ENCODE peak calls at places on chromosomes 13 and 19, in ten cellular contexts. One of them, this sample, is unnamed.

GRCh38 chr13:70206671-70207070 is 98.4 kb upstream of the KLHL1 start:
- DNase-seq in breast epithelium: no peak
- DNase-seq in sigmoid colon: no peak
- DNase-seq in esophagus muscularis mucosa: no peak
- DNase-seq in upper lobe of left lung: no peak
- DNase-seq in GM12878: no peak
- DNase-seq in GM23338: no peak
- DNase-seq in vagina: no peak
- DNase-seq in stomach: no peak
- DNase-seq in HCT116: no peak
- DNase-seq in this sample: no peak

GRCh38 chr19:29514525-29515232 is 11.1 kb upstream of the VSTM2B start:
- DNase-seq in breast epithelium: no peak
- DNase-seq in sigmoid colon: no peak
- DNase-seq in esophagus muscularis mucosa: no peak
- DNase-seq in upper lobe of left lung: no peak
- DNase-seq in GM12878: no peak
- DNase-seq in GM23338: no peak
- DNase-seq in vagina: no peak
- DNase-seq in stomach: no peak
- DNase-seq in HCT116: no peak
- DNase-seq in this sample: no peak

GRCh38 chr19:35017507-35017906 is 12.8 kb upstream of the SCN1B start:
- DNase-seq in breast epithelium: no peak
- DNase-seq in sigmoid colon: peak
- DNase-seq in esophagus muscularis mucosa: no peak
- DNase-seq in upper lobe of left lung: no peak
- DNase-seq in GM12878: no peak
- DNase-seq in GM23338: no peak
- DNase-seq in vagina: no peak
- DNase-seq in stomach: no peak
- DNase-seq in HCT116: no peak
- DNase-seq in this sample: no peak

GRCh38 chr19:41993612-41994483 is at the start of gene ATP1A3:
- DNase-seq in breast epithelium: no peak
- DNase-seq in sigmoid colon: no peak
- DNase-seq in esophagus muscularis mucosa: no peak
- DNase-seq in upper lobe of left lung: peak
- DNase-seq in GM12878: no peak
- DNase-seq in GM23338: peak
- DNase-seq in vagina: no peak
- DNase-seq in stomach: peak
- DNase-seq in HCT116: peak
- DNase-seq in this sample: peak

GRCh38 chr13:51870616-51871015 is 8.8 kb downstream of the CCDC70 start:
- DNase-seq in breast epithelium: no peak
- DNase-seq in sigmoid colon: no peak
- DNase-seq in esophagus muscularis mucosa: peak
- DNase-seq in upper lobe of left lung: no peak
- DNase-seq in GM12878: no peak
- DNase-seq in GM23338: no peak
- DNase-seq in vagina: no peak
- DNase-seq in stomach: no peak
- DNase-seq in HCT116: no peak
- DNase-seq in this sample: no peak

GRCh38 chr13:91571681-91572080 is 173.3 kb downstream of the GPC5 start:
- DNase-seq in breast epithelium: no peak
- DNase-seq in sigmoid colon: no peak
- DNase-seq in esophagus muscularis mucosa: no peak
- DNase-seq in upper lobe of left lung: no peak
- DNase-seq in GM12878: no peak
- DNase-seq in GM23338: no peak
- DNase-seq in vagina: no peak
- DNase-seq in stomach: no peak
- DNase-seq in HCT116: no peak
- DNase-seq in this sample: no peak

GRCh38 chr19:8056533-8056932 is 4.0 kb downstream of the CCL25 start:
- DNase-seq in breast epithelium: no peak
- DNase-seq in sigmoid colon: no peak
- DNase-seq in esophagus muscularis mucosa: no peak
- DNase-seq in upper lobe of left lung: no peak
- DNase-seq in GM12878: no peak
- DNase-seq in GM23338: no peak
- DNase-seq in vagina: no peak
- DNase-seq in stomach: no peak
- DNase-seq in HCT116: no peak
- DNase-seq in this sample: no peak

GRCh38 chr13:112833551-112834257 is 135.3 kb upstream of the MCF2L start:
- DNase-seq in breast epithelium: no peak
- DNase-seq in sigmoid colon: peak
- DNase-seq in esophagus muscularis mucosa: no peak
- DNase-seq in upper lobe of left lung: no peak
- DNase-seq in GM12878: no peak
- DNase-seq in GM23338: no peak
- DNase-seq in vagina: no peak
- DNase-seq in stomach: no peak
- DNase-seq in HCT116: no peak
- DNase-seq in this sample: no peak

GRCh38 chr13:67377919-67378318 is 147.8 kb upstream of the PCDH9 start:
- DNase-seq in breast epithelium: no peak
- DNase-seq in sigmoid colon: no peak
- DNase-seq in esophagus muscularis mucosa: no peak
- DNase-seq in upper lobe of left lung: no peak
- DNase-seq in GM12878: no peak
- DNase-seq in GM23338: no peak
- DNase-seq in vagina: no peak
- DNase-seq in stomach: no peak
- DNase-seq in HCT116: no peak
- DNase-seq in this sample: no peak

GRCh38 chr13:41942462-41943094 is 18.3 kb downstream of the VWA8 start:
- DNase-seq in breast epithelium: no peak
- DNase-seq in sigmoid colon: no peak
- DNase-seq in esophagus muscularis mucosa: no peak
- DNase-seq in upper lobe of left lung: no peak
- DNase-seq in GM12878: no peak
- DNase-seq in GM23338: peak
- DNase-seq in vagina: no peak
- DNase-seq in stomach: no peak
- DNase-seq in HCT116: no peak
- DNase-seq in this sample: no peak

GRCh38 chr19:16571283-16571682 is 932 bp downstream of the SLC35E1 start:
- DNase-seq in breast epithelium: no peak
- DNase-seq in sigmoid colon: no peak
- DNase-seq in esophagus muscularis mucosa: no peak
- DNase-seq in upper lobe of left lung: peak
- DNase-seq in GM12878: no peak
- DNase-seq in GM23338: no peak
- DNase-seq in vagina: no peak
- DNase-seq in stomach: no peak
- DNase-seq in HCT116: no peak
- DNase-seq in this sample: no peak

GRCh38 chr19:35136231-35136630 is 1.4 kb upstream of the LGI4 start:
- DNase-seq in breast epithelium: no peak
- DNase-seq in sigmoid colon: no peak
- DNase-seq in esophagus muscularis mucosa: no peak
- DNase-seq in upper lobe of left lung: no peak
- DNase-seq in GM12878: no peak
- DNase-seq in GM23338: no peak
- DNase-seq in vagina: no peak
- DNase-seq in stomach: no peak
- DNase-seq in HCT116: no peak
- DNase-seq in this sample: no peak

GRCh38 chr13:92967923-92968322 is 258.7 kb upstream of the GPC6 start:
- DNase-seq in breast epithelium: no peak
- DNase-seq in sigmoid colon: no peak
- DNase-seq in esophagus muscularis mucosa: no peak
- DNase-seq in upper lobe of left lung: no peak
- DNase-seq in GM12878: no peak
- DNase-seq in GM23338: peak
- DNase-seq in vagina: no peak
- DNase-seq in stomach: no peak
- DNase-seq in HCT116: no peak
- DNase-seq in this sample: no peak

GRCh38 chr13:71721117-71721516 is 145.9 kb downstream of the DACH1 start:
- DNase-seq in breast epithelium: no peak
- DNase-seq in sigmoid colon: no peak
- DNase-seq in esophagus muscularis mucosa: no peak
- DNase-seq in upper lobe of left lung: no peak
- DNase-seq in GM12878: no peak
- DNase-seq in GM23338: no peak
- DNase-seq in vagina: no peak
- DNase-seq in stomach: no peak
- DNase-seq in HCT116: no peak
- DNase-seq in this sample: no peak

GRCh38 chr13:64758520-64758919 is 2471.6 kb downstream of the PCDH9 start:
- DNase-seq in breast epithelium: no peak
- DNase-seq in sigmoid colon: no peak
- DNase-seq in esophagus muscularis mucosa: no peak
- DNase-seq in upper lobe of left lung: no peak
- DNase-seq in GM12878: no peak
- DNase-seq in GM23338: peak
- DNase-seq in vagina: no peak
- DNase-seq in stomach: no peak
- DNase-seq in HCT116: no peak
- DNase-seq in this sample: no peak

GRCh38 chr13:65505941-65506340 is 1724.2 kb downstream of the PCDH9 start:
- DNase-seq in breast epithelium: no peak
- DNase-seq in sigmoid colon: no peak
- DNase-seq in esophagus muscularis mucosa: no peak
- DNase-seq in upper lobe of left lung: no peak
- DNase-seq in GM12878: no peak
- DNase-seq in GM23338: no peak
- DNase-seq in vagina: no peak
- DNase-seq in stomach: no peak
- DNase-seq in HCT116: no peak
- DNase-seq in this sample: no peak

GRCh38 chr13:44141213-44141724 is 232.4 kb upstream of the SERP2 start:
- DNase-seq in breast epithelium: no peak
- DNase-seq in sigmoid colon: no peak
- DNase-seq in esophagus muscularis mucosa: no peak
- DNase-seq in upper lobe of left lung: peak
- DNase-seq in GM12878: no peak
- DNase-seq in GM23338: peak
- DNase-seq in vagina: no peak
- DNase-seq in stomach: no peak
- DNase-seq in HCT116: no peak
- DNase-seq in this sample: no peak

GRCh38 chr19:49133621-49134454 is 14.5 kb downstream of the PPFIA3 start:
- DNase-seq in breast epithelium: no peak
- DNase-seq in sigmoid colon: peak
- DNase-seq in esophagus muscularis mucosa: no peak
- DNase-seq in upper lobe of left lung: peak
- DNase-seq in GM12878: no peak
- DNase-seq in GM23338: peak
- DNase-seq in vagina: no peak
- DNase-seq in stomach: peak
- DNase-seq in HCT116: no peak
- DNase-seq in this sample: peak

GRCh38 chr13:26465514-26465913 is 92.0 kb upstream of the WASF3 start:
- DNase-seq in breast epithelium: no peak
- DNase-seq in sigmoid colon: no peak
- DNase-seq in esophagus muscularis mucosa: peak
- DNase-seq in upper lobe of left lung: no peak
- DNase-seq in GM12878: no peak
- DNase-seq in GM23338: no peak
- DNase-seq in vagina: peak
- DNase-seq in stomach: no peak
- DNase-seq in HCT116: no peak
- DNase-seq in this sample: no peak

GRCh38 chr13:22061806-22062391 is 391.0 kb downstream of the FGF9 start:
- DNase-seq in breast epithelium: no peak
- DNase-seq in sigmoid colon: no peak
- DNase-seq in esophagus muscularis mucosa: peak
- DNase-seq in upper lobe of left lung: no peak
- DNase-seq in GM12878: peak
- DNase-seq in GM23338: no peak
- DNase-seq in vagina: no peak
- DNase-seq in stomach: no peak
- DNase-seq in HCT116: no peak
- DNase-seq in this sample: no peak
- TF ChIP-seq POLR2AphosphoS5 in breast epithelium: no peak
- TF ChIP-seq POLR2AphosphoS5 in sigmoid colon: no peak
- TF ChIP-seq POLR2AphosphoS5 in esophagus muscularis mucosa: no peak
- TF ChIP-seq POLR2AphosphoS5 in upper lobe of left lung: no peak
- TF ChIP-seq POLR2AphosphoS5 in GM12878: peak
- TF ChIP-seq POLR2AphosphoS5 in GM23338: no peak
- TF ChIP-seq POLR2AphosphoS5 in vagina: no peak
- TF ChIP-seq POLR2AphosphoS5 in stomach: no peak
- TF ChIP-seq POLR2AphosphoS5 in HCT116: no peak
- TF ChIP-seq POLR2AphosphoS5 in this sample: no peak

DNA sequence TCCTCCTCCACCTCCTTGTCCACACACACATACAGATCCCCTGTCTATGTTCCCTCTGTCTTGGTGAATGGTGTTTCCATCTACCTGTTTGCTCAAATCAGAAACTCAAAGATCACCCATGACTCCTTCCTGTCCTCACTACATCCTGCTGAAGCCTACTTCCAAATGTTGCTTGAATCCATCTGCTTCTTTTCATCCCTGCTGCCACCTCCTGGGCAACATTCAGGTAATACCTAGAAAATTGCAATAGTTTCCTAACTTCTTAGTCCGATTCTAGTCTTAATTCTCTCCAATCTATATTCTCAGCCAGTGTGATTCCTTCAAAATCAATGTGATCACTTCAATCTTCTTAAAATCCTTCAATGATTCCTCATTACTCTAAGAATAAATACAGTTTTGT is 155.5 kb upstream of the STARD13 start:
- DNase-seq in breast epithelium: no peak
- DNase-seq in sigmoid colon: no peak
- DNase-seq in esophagus muscularis mucosa: no peak
- DNase-seq in upper lobe of left lung: peak
- DNase-seq in GM12878: no peak
- DNase-seq in GM23338: peak
- DNase-seq in vagina: no peak
- DNase-seq in stomach: peak
- DNase-seq in HCT116: peak
- DNase-seq in this sample: peak
- TF ChIP-seq CTCF in breast epithelium: no peak
- TF ChIP-seq CTCF in sigmoid colon: no peak
- TF ChIP-seq CTCF in esophagus muscularis mucosa: no peak
- TF ChIP-seq CTCF in upper lobe of left lung: no peak
- TF ChIP-seq CTCF in GM12878: no peak
- TF ChIP-seq CTCF in GM23338: peak
- TF ChIP-seq CTCF in vagina: no peak
- TF ChIP-seq CTCF in stomach: no peak
- TF ChIP-seq CTCF in HCT116: peak
- TF ChIP-seq CTCF in this sample: peak

GRCh38 chr13:50131998-50132936 is 117.0 kb downstream of the KCNRG start:
- DNase-seq in breast epithelium: no peak
- DNase-seq in sigmoid colon: no peak
- DNase-seq in esophagus muscularis mucosa: peak
- DNase-seq in upper lobe of left lung: no peak
- DNase-seq in GM12878: no peak
- DNase-seq in GM23338: peak
- DNase-seq in vagina: no peak
- DNase-seq in stomach: no peak
- DNase-seq in HCT116: no peak
- DNase-seq in this sample: no peak
- TF ChIP-seq POLR2AphosphoS5 in breast epithelium: no peak
- TF ChIP-seq POLR2AphosphoS5 in sigmoid colon: no peak
- TF ChIP-seq POLR2AphosphoS5 in esophagus muscularis mucosa: no peak
- TF ChIP-seq POLR2AphosphoS5 in upper lobe of left lung: no peak
- TF ChIP-seq POLR2AphosphoS5 in GM12878: no peak
- TF ChIP-seq POLR2AphosphoS5 in GM23338: no peak
- TF ChIP-seq POLR2AphosphoS5 in vagina: no peak
- TF ChIP-seq POLR2AphosphoS5 in stomach: no peak
- TF ChIP-seq POLR2AphosphoS5 in HCT116: no peak
- TF ChIP-seq POLR2AphosphoS5 in this sample: no peak

GRCh38 chr19:11381535-11382369 is 2.4 kb downstream of the EPOR start:
- DNase-seq in breast epithelium: no peak
- DNase-seq in sigmoid colon: peak
- DNase-seq in esophagus muscularis mucosa: no peak
- DNase-seq in upper lobe of left lung: peak
- DNase-seq in GM12878: peak
- DNase-seq in GM23338: peak
- DNase-seq in vagina: no peak
- DNase-seq in stomach: peak
- DNase-seq in HCT116: peak
- DNase-seq in this sample: peak
- TF ChIP-seq CTCF in breast epithelium: no peak
- TF ChIP-seq CTCF in sigmoid colon: no peak
- TF ChIP-seq CTCF in esophagus muscularis mucosa: no peak
- TF ChIP-seq CTCF in upper lobe of left lung: peak
- TF ChIP-seq CTCF in GM12878: peak
- TF ChIP-seq CTCF in GM23338: peak
- TF ChIP-seq CTCF in vagina: no peak
- TF ChIP-seq CTCF in stomach: no peak
- TF ChIP-seq CTCF in HCT116: no peak
- TF ChIP-seq CTCF in this sample: no peak

This sample was measured in transverse colon.